ENCODE peak calls at places on chromosome 18, in seven cellular contexts. P is tibial nerve, T is right atrium auricular region, B is heart left ventricle, E is colonic mucosa, A is H9, Y is fibroblast of lung. Q is an unnamed sample. For H3K4me1 and H3K27me3, the result is how much of the 10 kb centered on the place peaks cover.

GRCh38 chr18:34695300-34695699 is 14.8 kb upstream of the DTNA start:
- DNase-seq in P (no peak), T (no peak), B (no peak), E (no peak), A (no peak), Y (no peak), Q (peak)

GRCh38 chr18:35816003-35816402 is 156.5 kb upstream of the RMP24 start:
- DNase-seq in P (no peak), T (no peak), B (no peak), E (no peak), A (no peak), Y (no peak), Q (no peak)

GRCh38 chr18:47418746-47419145 is 167.3 kb upstream of the SKOR2 start:
- DNase-seq in P (no peak), T (no peak), B (no peak), E (no peak), A (no peak), Y (peak), Q (no peak)

GRCh38 chr18:58496937-58497336 is 132.0 kb downstream of the ALPK2 start:
- DNase-seq in P (no peak), T (no peak), B (no peak), E (no peak), A (peak), Y (no peak), Q (no peak)

GRCh38 chr18:7164610-7165009 is 47.0 kb upstream of the LAMA1 start:
- DNase-seq in P (no peak), T (peak), B (no peak), E (no peak), A (no peak), Y (no peak), Q (no peak)

GRCh38 chr18:12287684-12288405 is 20.2 kb upstream of the TUBB6 start:
- DNase-seq in P (peak), T (peak), B (peak), E (peak), A (peak), Y (peak), Q (peak)

GRCh38 chr18:39647627-39648502 is 2082.3 kb upstream of the CELF4 start:
- DNase-seq in P (no peak), T (no peak), B (no peak), E (no peak), A (no peak), Y (peak), Q (no peak)

GRCh38 chr18:76274470-76275289 is 220.4 kb downstream of the ZNF516 start:
- DNase-seq in P (no peak), T (no peak), B (no peak), E (no peak), A (peak), Y (no peak), Q (peak)

GRCh38 chr18:58541789-58542425 is 87.0 kb downstream of the ALPK2 start:
- DNase-seq in P (no peak), T (no peak), B (no peak), E (no peak), A (no peak), Y (peak), Q (peak)

GRCh38 chr18:32081881-32082280 is 9.8 kb upstream of the RNF138 start:
- DNase-seq in P (no peak), T (no peak), B (no peak), E (no peak), A (no peak), Y (peak), Q (no peak)

GRCh38 chr18:13235326-13235937 is 16.9 kb downstream of the LDLRAD4 start:
- DNase-seq in P (no peak), T (peak), B (no peak), E (no peak), A (no peak), Y (no peak), Q (no peak)

GRCh38 chr18:44458777-44459176 is 221.9 kb upstream of the SETBP1 start:
- DNase-seq in P (no peak), T (no peak), B (no peak), E (no peak), A (no peak), Y (peak), Q (no peak)

GRCh38 chr18:43277164-43277600 is at the start of gene SYT4:
- DNase-seq in P (no peak), T (no peak), B (peak), E (no peak), A (peak), Y (peak), Q (no peak)

GRCh38 chr18:72235422-72235821 is 308.7 kb downstream of the CBLN2 start:
- DNase-seq in P (no peak), T (no peak), B (no peak), E (no peak), A (peak), Y (no peak), Q (no peak)

GRCh38 chr18:44079602-44080001 is 601.1 kb upstream of the SETBP1 start:
- DNase-seq in P (no peak), T (no peak), B (no peak), E (no peak), A (no peak), Y (peak), Q (no peak)

GRCh38 chr18:6207119-6207518 is 207.6 kb downstream of the L3MBTL4 start:
- DNase-seq in P (no peak), T (no peak), B (no peak), E (no peak), A (no peak), Y (no peak), Q (no peak)

GRCh38 chr18:8286303-8286702 is 322.9 kb upstream of the RAB12 start:
- DNase-seq in P (no peak), T (no peak), B (no peak), E (no peak), A (no peak), Y (peak), Q (no peak)

GRCh38 chr18:32450026-32450681 is 20.5 kb downstream of the GAREM1 start:
- DNase-seq in P (no peak), T (no peak), B (no peak), E (no peak), A (no peak), Y (peak), Q (no peak)

GRCh38 chr18:70046796-70047195 is 99.1 kb upstream of the CD226 start:
- DNase-seq in P (no peak), T (no peak), B (no peak), E (no peak), A (no peak), Y (peak), Q (no peak)

GRCh38 chr18:35827275-35827929 is 145.1 kb upstream of the RMP24 start:
- DNase-seq in P (no peak), T (no peak), B (no peak), E (no peak), A (peak), Y (no peak), Q (no peak)

DNA sequence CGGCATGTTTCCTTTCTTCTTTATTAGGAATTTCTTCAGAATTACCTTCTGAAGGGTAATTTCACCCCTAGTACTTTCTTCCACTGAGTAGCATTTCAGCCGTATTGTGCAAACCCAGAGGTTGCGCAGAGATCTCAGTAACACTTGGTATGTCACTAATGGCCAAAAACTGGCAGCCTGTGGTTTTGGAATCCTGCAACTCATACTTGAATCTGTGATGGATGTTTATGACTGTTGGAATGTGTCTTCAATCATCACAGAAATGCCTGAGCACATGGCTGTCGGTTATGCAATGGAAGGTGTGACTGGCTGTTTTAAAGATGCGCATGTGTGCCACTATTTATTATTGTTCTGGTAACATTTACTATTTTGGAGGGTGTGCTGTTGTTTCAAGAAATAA is 100.0 kb downstream of the COLEC12 start:
- DNase-seq in P (no peak), T (no peak), B (no peak), E (peak), A (no peak), Y (peak), Q (no peak)
- H3K4me1 ChIP-seq in P (under half), T (under half), B (under half), E (under half), A (under half), Y (under half), Q (under half)

DNA sequence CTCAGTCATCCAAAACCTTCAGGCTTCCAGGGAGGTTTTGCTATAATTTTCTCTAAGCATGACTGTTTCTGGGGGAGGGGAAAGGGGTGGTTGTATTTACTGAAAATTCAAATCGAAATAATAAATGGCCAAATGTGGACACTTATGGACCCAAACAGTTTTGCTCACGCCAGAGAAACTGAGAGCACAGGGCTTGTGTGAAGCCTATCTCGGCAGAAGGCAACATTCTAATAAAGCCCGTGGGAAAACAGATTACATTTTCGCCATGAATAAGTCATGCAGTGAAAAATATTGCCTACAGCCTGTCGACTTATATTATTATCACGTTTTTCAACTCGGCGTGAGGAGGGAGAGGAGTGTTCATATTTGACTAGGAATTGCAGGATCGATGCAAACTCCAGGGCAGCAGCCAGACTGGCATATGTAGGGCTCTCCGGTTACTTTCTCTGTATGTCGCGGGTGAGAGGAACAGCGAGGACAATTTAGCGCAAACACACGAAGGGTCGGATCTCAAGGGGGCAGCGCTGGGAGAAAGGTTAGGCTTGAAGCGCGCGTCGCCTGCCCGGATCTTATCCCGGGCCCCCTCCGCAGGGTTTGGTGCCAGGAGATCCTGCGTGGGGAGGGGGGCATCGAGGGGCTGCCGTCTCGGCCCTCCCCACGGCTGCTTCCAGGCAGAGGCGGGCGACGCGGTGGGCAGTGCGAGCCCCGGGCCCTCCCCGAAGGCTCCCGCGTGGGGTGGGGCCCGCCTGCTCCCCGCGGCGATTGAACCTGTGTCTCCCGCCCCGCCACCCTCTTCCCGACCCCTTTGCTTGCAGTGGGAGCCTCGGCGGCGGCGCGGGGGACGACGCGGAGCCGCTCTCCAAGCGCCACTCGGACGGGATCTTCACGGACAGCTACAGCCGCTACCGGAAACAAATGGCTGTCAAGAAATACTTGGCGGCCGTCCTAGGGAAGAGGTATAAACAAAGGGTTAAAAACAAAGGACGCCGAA is 4.3 kb downstream of the ADCYAP1 start:
- DNase-seq in P (no peak), T (no peak), B (no peak), E (no peak), A (peak), Y (no peak), Q (no peak)
- H3K27me3 ChIP-seq in P (under half), T (under half), B (half or more), E (half or more), A (half or more), Y (half or more), Q (under half)

GRCh38 chr18:25982961-25983360 is 107.5 kb downstream of the SS18 start:
- DNase-seq in P (no peak), T (no peak), B (no peak), E (no peak), A (no peak), Y (no peak), Q (no peak)
- H3K4me1 ChIP-seq in P (under half), T (under half), B (under half), E (under half), A (under half), Y (under half), Q (under half)

GRCh38 chr18:48670751-48671560 is 132.1 kb downstream of the CTIF start:
- DNase-seq in P (no peak), T (no peak), B (no peak), E (no peak), A (no peak), Y (no peak), Q (peak)

GRCh38 chr18:48671561-48671945 is 132.7 kb downstream of the CTIF start:
- DNase-seq in P (no peak), T (no peak), B (no peak), E (no peak), A (no peak), Y (no peak), Q (no peak)

GRCh38 chr18:48674198-48674721 is 135.4 kb downstream of the CTIF start:
- DNase-seq in P (peak), T (peak), B (peak), E (peak), A (no peak), Y (peak), Q (peak)

GRCh38 chr18:48673456-48674197 is 134.8 kb downstream of the CTIF start:
- DNase-seq in P (peak), T (no peak), B (peak), E (no peak), A (no peak), Y (no peak), Q (no peak)

DNA sequence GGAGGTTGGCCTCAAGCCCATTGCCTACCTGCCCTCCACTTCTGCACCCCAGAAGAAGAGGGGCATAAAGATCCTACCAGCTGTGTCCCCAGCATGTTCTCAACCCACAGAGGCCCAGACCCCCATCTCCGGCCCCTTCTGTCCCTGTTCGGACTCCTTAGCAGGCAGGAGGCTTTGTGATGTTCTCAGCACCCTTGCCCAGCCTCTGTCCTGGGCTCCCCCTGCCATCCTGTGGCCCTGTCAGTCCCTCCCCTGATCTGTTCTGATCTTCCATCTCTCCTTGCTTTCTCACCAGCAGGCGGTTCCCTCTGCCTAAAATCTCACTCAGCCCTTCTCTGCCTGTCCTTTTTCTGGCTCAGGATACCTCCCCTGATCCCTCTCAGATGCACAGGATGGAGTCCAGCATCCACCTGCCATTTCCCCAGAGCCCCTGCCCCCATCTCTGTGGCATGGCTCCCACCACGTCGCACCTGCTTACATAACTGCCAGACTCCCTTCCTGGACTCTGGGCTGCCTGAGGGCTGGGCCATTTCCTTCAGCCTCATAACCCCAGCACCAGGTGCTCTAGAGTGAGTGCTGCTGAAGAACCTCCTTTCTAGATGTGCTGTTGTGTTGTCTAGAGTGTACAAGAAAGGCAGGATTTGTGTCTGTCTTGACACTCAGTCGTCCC is 134.0 kb downstream of the CTIF start:
- DNase-seq in P (no peak), T (no peak), B (peak), E (no peak), A (no peak), Y (no peak), Q (peak)
- H3K27me3 ChIP-seq in P (under half), T (under half), B (under half), E (under half), A (under half), Y (under half), Q (under half)

DNA sequence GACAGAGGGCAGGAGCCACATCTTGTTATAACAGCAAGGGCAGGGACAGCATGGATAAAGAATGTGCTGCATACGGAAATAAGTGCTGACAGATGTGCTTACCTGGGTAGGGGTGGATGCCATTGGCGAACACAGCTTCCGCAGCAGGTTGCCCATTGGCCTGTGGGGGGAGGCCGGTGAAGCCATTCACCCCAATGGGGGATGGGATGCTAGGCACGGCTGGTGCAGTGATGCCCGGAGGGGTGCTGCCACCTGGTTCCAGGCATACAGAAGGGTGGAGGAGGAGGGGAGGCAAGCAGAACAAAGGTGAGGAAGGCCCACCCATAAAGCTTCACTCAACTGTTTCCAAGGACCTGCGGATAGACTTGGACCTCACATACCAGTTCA is 294.9 kb downstream of the CELF4 start:
- DNase-seq in P (no peak), T (no peak), B (no peak), E (no peak), A (no peak), Y (no peak), Q (no peak)
- H3K4me1 ChIP-seq in P (under half), T (under half), B (under half), E (under half), A (under half), Y (under half), Q (under half)

GRCh38 chr18:25042641-25043051 is 309.3 kb downstream of the ZNF521 start:
- DNase-seq in P (no peak), T (no peak), B (no peak), E (no peak), A (no peak), Y (no peak), Q (peak)
- H3K27me3 ChIP-seq in P (under half), T (under half), B (under half), E (under half), A (under half), Y (under half), Q (under half)

DNA sequence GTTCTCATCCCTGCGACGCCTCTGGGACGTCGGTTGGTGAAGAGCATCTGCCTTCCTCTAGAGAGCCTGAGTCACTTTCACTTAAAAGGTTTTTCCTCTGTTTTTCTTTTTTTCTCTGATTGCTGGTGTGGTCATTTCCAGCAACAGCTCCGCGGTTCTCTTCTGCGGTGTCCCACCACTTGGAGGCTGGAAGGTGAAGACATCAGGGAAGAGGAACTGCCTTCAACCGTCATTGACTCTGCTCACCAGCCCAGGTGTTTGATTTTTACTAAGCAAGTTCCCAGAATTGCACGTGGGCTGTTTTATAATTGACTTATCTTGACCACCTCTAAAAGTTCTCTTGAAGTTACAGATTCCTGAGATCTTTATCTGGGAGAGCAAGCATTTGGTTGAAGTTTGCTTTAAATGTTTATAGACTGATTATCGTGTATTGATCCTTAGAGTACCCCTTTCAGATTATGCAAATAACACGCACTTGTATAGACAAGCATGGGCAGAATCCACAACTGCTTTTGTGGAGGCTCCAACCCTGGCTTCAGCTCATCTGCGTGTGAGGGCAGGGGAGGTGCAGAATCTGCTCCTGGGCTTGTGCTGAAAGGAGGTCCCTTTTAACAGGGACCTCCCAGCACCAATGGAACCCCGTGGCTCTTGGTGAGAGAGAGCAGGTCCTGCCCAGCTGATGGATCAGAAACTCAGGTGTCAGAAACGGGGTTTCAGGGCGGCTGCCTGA is 3.5 kb downstream of the CTDP1 start:
- DNase-seq in P (no peak), T (no peak), B (no peak), E (no peak), A (no peak), Y (no peak), Q (no peak)
- H3K4me1 ChIP-seq in P (under half), T (under half), B (under half), E (under half), A (under half), Y (under half), Q (under half)

DNA sequence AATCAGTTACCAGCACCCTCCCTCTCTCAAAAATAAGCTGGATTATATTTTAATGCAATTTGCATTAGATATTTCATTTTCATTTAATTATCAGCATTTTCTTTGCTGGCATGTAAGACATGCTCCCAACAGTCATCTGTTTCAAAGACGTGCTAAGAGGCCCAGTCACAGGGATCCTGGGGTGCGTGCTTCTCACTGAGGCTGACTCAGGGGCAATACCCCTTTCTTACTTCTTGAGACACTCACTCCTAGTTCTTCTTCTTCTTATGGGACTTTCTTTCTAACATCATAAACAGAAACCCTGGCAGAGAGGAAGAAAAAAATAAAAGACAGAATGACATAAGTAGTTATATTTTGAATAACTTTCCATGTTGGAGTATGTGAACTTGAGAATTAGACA is 372.1 kb upstream of the MEX3C start:
- DNase-seq in P (no peak), T (no peak), B (no peak), E (no peak), A (no peak), Y (no peak), Q (no peak)
- H3K27me3 ChIP-seq in P (under half), T (under half), B (under half), E (under half), A (under half), Y (under half), Q (under half)

GRCh38 chr18:63292844-63293683 is 26.5 kb downstream of the BCL2 start:
- DNase-seq in P (no peak), T (peak), B (no peak), E (no peak), A (no peak), Y (no peak), Q (no peak)
- H3K4me1 ChIP-seq in P (under half), T (under half), B (under half), E (under half), A (under half), Y (under half), Q (under half)

GRCh38 chr18:63321291-63321690 is 1.7 kb upstream of the BCL2 start:
- DNase-seq in P (no peak), T (no peak), B (no peak), E (no peak), A (no peak), Y (no peak), Q (no peak)
- H3K27me3 ChIP-seq in P (under half), T (under half), B (under half), E (under half), A (under half), Y (under half), Q (under half)